ENCODE peak calls at places on chromosome 6, in five cellular contexts. One of them, this sample, is unnamed.

GRCh38 chr6:21455071-21455470 is 138.5 kb upstream of the SOX4 start:
- DNase-seq in HL-60: no peak
- DNase-seq in CD4-positive, alpha-beta T cell: no peak
- DNase-seq in GM20000: no peak
- DNase-seq in foreskin fibroblast: no peak
- DNase-seq in this sample: no peak

GRCh38 chr6:84278311-84278710 is 50.9 kb upstream of the CEP162 start:
- DNase-seq in HL-60: no peak
- DNase-seq in CD4-positive, alpha-beta T cell: no peak
- DNase-seq in foreskin fibroblast: peak
- DNase-seq in GM20000: no peak
- DNase-seq in this sample: no peak

GRCh38 chr6:12955996-12956395 is 239.4 kb downstream of the PHACTR1 start:
- DNase-seq in HL-60: no peak
- DNase-seq in foreskin fibroblast: no peak
- DNase-seq in CD4-positive, alpha-beta T cell: no peak
- DNase-seq in GM20000: no peak
- DNase-seq in this sample: no peak

GRCh38 chr6:52815167-52816092 is 11.8 kb upstream of the GSTA1 start:
- DNase-seq in CD4-positive, alpha-beta T cell: peak
- DNase-seq in GM20000: peak
- DNase-seq in HL-60: peak
- DNase-seq in foreskin fibroblast: peak
- DNase-seq in this sample: no peak

GRCh38 chr6:43502666-43503065 is 7.5 kb downstream of the LRRC73 start:
- DNase-seq in GM20000: no peak
- DNase-seq in foreskin fibroblast: no peak
- DNase-seq in CD4-positive, alpha-beta T cell: no peak
- DNase-seq in HL-60: no peak
- DNase-seq in this sample: no peak

GRCh38 chr6:2819891-2820814 is 21.5 kb downstream of the SERPINB1 start:
- DNase-seq in GM20000: no peak
- DNase-seq in CD4-positive, alpha-beta T cell: no peak
- DNase-seq in HL-60: no peak
- DNase-seq in foreskin fibroblast: no peak
- DNase-seq in this sample: no peak

GRCh38 chr6:144840619-144841018 is 555.5 kb downstream of the UTRN start:
- DNase-seq in CD4-positive, alpha-beta T cell: no peak
- DNase-seq in foreskin fibroblast: no peak
- DNase-seq in HL-60: no peak
- DNase-seq in GM20000: no peak
- DNase-seq in this sample: no peak

GRCh38 chr6:123967900-123968299 is 164.2 kb downstream of the NKAIN2 start:
- DNase-seq in foreskin fibroblast: no peak
- DNase-seq in GM20000: no peak
- DNase-seq in CD4-positive, alpha-beta T cell: no peak
- DNase-seq in HL-60: no peak
- DNase-seq in this sample: peak

GRCh38 chr6:84197708-84198107 is 29.7 kb downstream of the CEP162 start:
- DNase-seq in foreskin fibroblast: no peak
- DNase-seq in GM20000: no peak
- DNase-seq in HL-60: no peak
- DNase-seq in CD4-positive, alpha-beta T cell: no peak
- DNase-seq in this sample: no peak

GRCh38 chr6:29887330-29887818 is 55.0 kb upstream of the HLA-A start:
- DNase-seq in foreskin fibroblast: peak
- DNase-seq in GM20000: no peak
- DNase-seq in HL-60: no peak
- DNase-seq in CD4-positive, alpha-beta T cell: peak
- DNase-seq in this sample: peak

GRCh38 chr6:127539292-127539691 is 20.2 kb upstream of the MTCL3 start:
- DNase-seq in CD4-positive, alpha-beta T cell: no peak
- DNase-seq in GM20000: peak
- DNase-seq in HL-60: no peak
- DNase-seq in foreskin fibroblast: no peak
- DNase-seq in this sample: no peak

GRCh38 chr6:42387336-42387735 is 64.4 kb downstream of the TRERF1 start:
- DNase-seq in GM20000: no peak
- DNase-seq in CD4-positive, alpha-beta T cell: no peak
- DNase-seq in HL-60: peak
- DNase-seq in foreskin fibroblast: no peak
- DNase-seq in this sample: no peak

GRCh38 chr6:152746172-152746553 is 4.4 kb upstream of the VIP start:
- DNase-seq in CD4-positive, alpha-beta T cell: no peak
- DNase-seq in GM20000: no peak
- DNase-seq in foreskin fibroblast: peak
- DNase-seq in HL-60: no peak
- DNase-seq in this sample: no peak

GRCh38 chr6:161273752-161274487 is at the start of gene AGPAT4:
- DNase-seq in CD4-positive, alpha-beta T cell: peak
- DNase-seq in GM20000: peak
- DNase-seq in HL-60: peak
- DNase-seq in foreskin fibroblast: peak
- DNase-seq in this sample: peak

GRCh38 chr6:80520195-80520594 is 413.7 kb downstream of the BCKDHB start:
- DNase-seq in HL-60: no peak
- DNase-seq in CD4-positive, alpha-beta T cell: no peak
- DNase-seq in GM20000: no peak
- DNase-seq in foreskin fibroblast: no peak
- DNase-seq in this sample: no peak

GRCh38 chr6:63663147-63663877 is 27.7 kb downstream of the PHF3 start:
- DNase-seq in HL-60: no peak
- DNase-seq in CD4-positive, alpha-beta T cell: no peak
- DNase-seq in GM20000: no peak
- DNase-seq in foreskin fibroblast: peak
- DNase-seq in this sample: no peak

GRCh38 chr6:113979930-113980329 is 9.0 kb upstream of the HDAC2 start:
- DNase-seq in CD4-positive, alpha-beta T cell: no peak
- DNase-seq in foreskin fibroblast: no peak
- DNase-seq in GM20000: peak
- DNase-seq in HL-60: peak
- DNase-seq in this sample: no peak

GRCh38 chr6:157223486-157223885 is 99.8 kb downstream of the TMEM242 start:
- DNase-seq in HL-60: no peak
- DNase-seq in CD4-positive, alpha-beta T cell: no peak
- DNase-seq in foreskin fibroblast: no peak
- DNase-seq in GM20000: no peak
- DNase-seq in this sample: no peak

GRCh38 chr6:37320649-37321048 is 33.1 kb upstream of the RNF8 start:
- DNase-seq in HL-60: no peak
- DNase-seq in GM20000: no peak
- DNase-seq in CD4-positive, alpha-beta T cell: no peak
- DNase-seq in foreskin fibroblast: no peak
- DNase-seq in this sample: no peak

GRCh38 chr6:118285791-118286190 is 262.3 kb upstream of the PLN start:
- DNase-seq in foreskin fibroblast: no peak
- DNase-seq in HL-60: no peak
- DNase-seq in CD4-positive, alpha-beta T cell: no peak
- DNase-seq in GM20000: no peak
- DNase-seq in this sample: no peak

GRCh38 chr6:118284736-118285360 is 263.2 kb upstream of the PLN start:
- DNase-seq in CD4-positive, alpha-beta T cell: no peak
- DNase-seq in HL-60: no peak
- DNase-seq in foreskin fibroblast: no peak
- DNase-seq in GM20000: no peak
- DNase-seq in this sample: no peak

GRCh38 chr6:118283759-118284158 is 264.3 kb upstream of the PLN start:
- DNase-seq in CD4-positive, alpha-beta T cell: peak
- DNase-seq in foreskin fibroblast: peak
- DNase-seq in GM20000: peak
- DNase-seq in HL-60: peak
- DNase-seq in this sample: no peak

DNA sequence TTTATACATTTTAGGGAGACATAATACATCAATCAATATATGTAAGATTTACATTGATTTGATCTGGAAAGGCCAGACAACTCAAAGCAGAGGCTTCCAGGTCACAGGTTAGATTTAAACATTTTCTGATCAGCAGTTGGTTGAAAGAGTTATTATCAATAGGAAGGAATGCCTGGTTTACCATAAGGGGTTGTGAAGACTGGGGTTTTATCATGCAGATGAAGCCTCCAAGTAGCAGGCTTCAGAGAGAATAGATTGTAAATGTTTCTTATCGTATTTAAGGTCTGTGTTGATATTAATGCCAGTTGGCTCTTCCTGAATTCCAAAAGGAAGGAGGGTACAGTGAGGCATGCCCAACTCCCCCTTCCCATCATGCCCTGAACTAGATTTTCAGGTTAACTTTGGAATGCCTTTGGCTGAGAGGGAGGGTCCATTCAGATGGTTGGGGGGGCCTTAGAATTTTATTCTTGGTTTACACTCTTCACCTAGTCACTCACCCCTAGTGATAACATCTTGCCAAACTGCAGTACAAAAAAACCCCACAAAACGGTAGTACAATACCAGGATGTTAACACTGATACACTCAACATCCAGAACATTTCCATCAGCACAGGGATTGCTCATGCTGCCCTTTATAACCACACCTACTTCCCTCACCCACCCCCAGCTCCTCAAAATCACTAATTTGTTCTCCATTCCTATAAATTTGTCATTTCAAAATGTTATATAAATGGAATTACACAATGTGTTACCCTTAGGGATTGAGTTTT is 259.6 kb upstream of the PLN start:
- DNase-seq in GM20000: no peak
- DNase-seq in foreskin fibroblast: no peak
- DNase-seq in HL-60: no peak
- DNase-seq in CD4-positive, alpha-beta T cell: no peak
- DNase-seq in this sample: no peak
- TF ChIP-seq CTCF in GM20000: no peak
- TF ChIP-seq CTCF in foreskin fibroblast: peak
- TF ChIP-seq CTCF in HL-60: no peak
- TF ChIP-seq CTCF in CD4-positive, alpha-beta T cell: no peak
- TF ChIP-seq CTCF in this sample: no peak

GRCh38 chr6:69732045-69732444 is 64.8 kb downstream of the LMBRD1 start:
- DNase-seq in CD4-positive, alpha-beta T cell: no peak
- DNase-seq in GM20000: no peak
- DNase-seq in foreskin fibroblast: peak
- DNase-seq in HL-60: no peak
- DNase-seq in this sample: no peak

GRCh38 chr6:69735029-69735428 is 61.8 kb downstream of the LMBRD1 start:
- DNase-seq in CD4-positive, alpha-beta T cell: no peak
- DNase-seq in HL-60: no peak
- DNase-seq in foreskin fibroblast: no peak
- DNase-seq in GM20000: no peak
- DNase-seq in this sample: no peak

GRCh38 chr6:69729870-69730449 is 66.8 kb downstream of the LMBRD1 start:
- DNase-seq in GM20000: no peak
- DNase-seq in foreskin fibroblast: no peak
- DNase-seq in CD4-positive, alpha-beta T cell: no peak
- DNase-seq in HL-60: no peak
- DNase-seq in this sample: no peak

GRCh38 chr6:69732640-69733039 is 64.2 kb downstream of the LMBRD1 start:
- DNase-seq in foreskin fibroblast: peak
- DNase-seq in HL-60: no peak
- DNase-seq in GM20000: peak
- DNase-seq in CD4-positive, alpha-beta T cell: no peak
- DNase-seq in this sample: no peak
- TF ChIP-seq CTCF in foreskin fibroblast: peak
- TF ChIP-seq CTCF in HL-60: no peak
- TF ChIP-seq CTCF in GM20000: no peak
- TF ChIP-seq CTCF in CD4-positive, alpha-beta T cell: no peak
- TF ChIP-seq CTCF in this sample: peak

GRCh38 chr6:165893431-165893830 is 230.4 kb upstream of the PDE10A start:
- DNase-seq in foreskin fibroblast: no peak
- DNase-seq in GM20000: no peak
- DNase-seq in CD4-positive, alpha-beta T cell: no peak
- DNase-seq in HL-60: no peak
- DNase-seq in this sample: no peak

GRCh38 chr6:165889636-165890403 is 226.8 kb upstream of the PDE10A start:
- DNase-seq in HL-60: no peak
- DNase-seq in CD4-positive, alpha-beta T cell: no peak
- DNase-seq in GM20000: peak
- DNase-seq in foreskin fibroblast: no peak
- DNase-seq in this sample: no peak

GRCh38 chr6:165890404-165890735 is 227.3 kb upstream of the PDE10A start:
- DNase-seq in GM20000: no peak
- DNase-seq in foreskin fibroblast: no peak
- DNase-seq in CD4-positive, alpha-beta T cell: no peak
- DNase-seq in HL-60: no peak
- DNase-seq in this sample: no peak

GRCh38 chr6:165894228-165894825 is 231.3 kb upstream of the PDE10A start:
- DNase-seq in HL-60: no peak
- DNase-seq in GM20000: no peak
- DNase-seq in foreskin fibroblast: no peak
- DNase-seq in CD4-positive, alpha-beta T cell: no peak
- DNase-seq in this sample: no peak

DNA sequence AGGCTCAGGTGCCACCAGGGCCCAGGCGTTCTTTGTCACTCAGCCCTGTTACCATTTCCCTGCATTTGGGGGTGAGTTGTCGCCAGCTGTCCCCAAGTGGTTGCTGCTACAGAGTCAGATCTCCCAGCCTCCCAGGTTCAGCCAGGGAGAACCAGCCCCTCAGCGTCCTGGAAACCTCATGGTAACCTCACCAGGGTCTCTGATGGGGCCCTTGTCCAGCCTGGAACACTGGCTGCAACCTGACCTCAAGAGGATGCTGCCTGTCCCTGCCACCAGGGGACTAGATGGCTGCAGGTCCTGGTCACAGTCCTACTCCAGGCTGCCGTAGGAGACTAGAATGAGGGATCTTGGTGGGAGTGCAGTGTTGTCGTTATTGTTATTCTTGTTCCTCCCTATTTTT is 228.3 kb upstream of the PDE10A start:
- DNase-seq in foreskin fibroblast: no peak
- DNase-seq in HL-60: no peak
- DNase-seq in CD4-positive, alpha-beta T cell: no peak
- DNase-seq in GM20000: no peak
- DNase-seq in this sample: no peak
- TF ChIP-seq CTCF in foreskin fibroblast: no peak
- TF ChIP-seq CTCF in HL-60: no peak
- TF ChIP-seq CTCF in CD4-positive, alpha-beta T cell: no peak
- TF ChIP-seq CTCF in GM20000: no peak
- TF ChIP-seq CTCF in this sample: no peak

DNA sequence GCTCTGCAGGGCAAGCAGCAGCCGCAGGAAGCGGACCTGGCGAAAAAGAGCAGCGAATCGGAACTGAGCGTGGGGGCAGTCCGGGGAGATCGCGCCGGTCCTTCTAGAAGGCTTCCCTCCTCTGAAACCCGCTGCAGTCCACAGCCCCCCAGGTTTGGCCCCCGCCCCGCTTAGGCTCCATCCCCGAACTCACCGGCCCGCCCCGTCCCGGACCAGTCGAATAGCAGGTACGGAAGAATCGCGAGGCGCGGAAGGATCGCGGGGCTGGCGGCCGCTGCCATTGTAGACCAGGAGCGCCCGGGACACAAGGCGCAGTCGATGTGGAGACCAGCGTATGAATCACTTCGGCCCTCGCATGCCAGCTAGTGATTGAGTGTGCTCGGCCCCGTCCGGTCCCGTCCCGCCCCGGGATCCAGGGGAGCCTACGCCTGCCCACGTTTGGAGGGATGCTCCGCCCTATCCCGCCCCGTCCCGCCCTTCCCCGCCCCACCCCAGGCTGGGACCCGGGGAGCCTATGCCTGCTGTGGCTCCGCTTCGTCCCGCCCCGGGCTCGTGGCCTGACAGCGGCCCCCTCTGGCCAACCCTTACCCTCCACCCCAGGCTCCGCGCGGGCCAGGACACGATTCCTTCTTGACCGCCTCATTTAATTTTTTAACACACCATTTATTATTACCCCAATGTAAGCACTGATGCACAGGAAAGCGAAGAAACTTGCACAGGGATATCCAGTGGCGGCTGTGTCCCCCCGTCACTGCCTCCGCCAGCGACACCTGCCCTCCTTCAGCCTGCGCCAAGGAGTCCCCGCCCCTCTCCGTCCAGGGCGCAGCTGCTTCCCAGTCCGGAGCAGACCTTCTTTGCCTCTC is at the start of gene ULBP3:
- DNase-seq in CD4-positive, alpha-beta T cell: peak
- DNase-seq in foreskin fibroblast: peak
- DNase-seq in HL-60: no peak
- DNase-seq in GM20000: peak
- DNase-seq in this sample: peak
- TF ChIP-seq CTCF in CD4-positive, alpha-beta T cell: peak
- TF ChIP-seq CTCF in foreskin fibroblast: peak
- TF ChIP-seq CTCF in HL-60: no peak
- TF ChIP-seq CTCF in GM20000: peak
- TF ChIP-seq CTCF in this sample: peak